ENCODE peak calls at places on chromosomes 12 and 14, in nine cellular contexts. P, N, D, C, K, Y, B, M and S are unnamed samples.

GRCh38 chr12:3557136-3557697 is 66.2 kb downstream of the PRMT8 start:
- DNase-seq in M (no peak), B (no peak), P (no peak), D (no peak), C (no peak), K (peak; percentile 9), N (no peak), Y (no peak), S (no peak)

GRCh38 chr14:74906923-74907620 is 16.0 kb downstream of the RPS6KL1 start:
- DNase-seq in N (no peak), Y (no peak), B (no peak), M (no peak), K (no peak), P (no peak), C (no peak), D (no peak), S (no peak)

GRCh38 chr12:113862570-113863454 is 103.3 kb downstream of the RBM19 start:
- DNase-seq in D (no peak), C (no peak), B (no peak), K (no peak), P (peak; percentile 93), Y (peak; percentile 52), M (peak; percentile 35), N (peak; percentile 94), S (peak; percentile 94)

GRCh38 chr12:63028951-63029350 is 94.0 kb upstream of the PPM1H start:
- DNase-seq in M (no peak), D (no peak), K (no peak), C (no peak), B (no peak), P (no peak), Y (no peak), N (no peak), S (no peak)

GRCh38 chr14:51006781-51007211 is 62.5 kb upstream of the PYGL start:
- DNase-seq in P (peak; percentile 88), B (no peak), M (no peak), D (no peak), K (no peak), C (no peak), N (peak; percentile 91), Y (no peak), S (peak; percentile 58)

GRCh38 chr14:36955967-36956366 is 216.4 kb downstream of the SLC25A21 start:
- DNase-seq in B (no peak), P (no peak), M (no peak), Y (no peak), N (no peak), K (no peak), C (no peak), D (no peak), S (no peak)

GRCh38 chr14:33765251-33765650 is 185.6 kb downstream of the EGLN3 start:
- DNase-seq in Y (peak; percentile 65), D (no peak), M (peak; percentile 20), N (peak; percentile 82), K (peak; percentile 91), B (no peak), C (no peak), P (peak; percentile 75), S (no peak)

GRCh38 chr14:59481407-59482119 is 2.6 kb downstream of the L3HYPDH start:
- DNase-seq in M (no peak), C (no peak), N (peak; percentile 71), D (no peak), P (peak; percentile 66), Y (no peak), B (no peak), K (no peak), S (peak; percentile 60)

GRCh38 chr12:103505371-103506236 is 9.8 kb upstream of the C12orf42 start:
- DNase-seq in Y (no peak), D (no peak), P (no peak), B (no peak), N (peak; percentile 3), C (no peak), M (no peak), K (no peak), S (no peak)

GRCh38 chr14:34522496-34522895 is 17.0 kb downstream of the EAPP start:
- DNase-seq in K (no peak), N (no peak), P (no peak), D (no peak), C (no peak), B (no peak), Y (no peak), M (no peak), S (no peak)

GRCh38 chr12:68589194-68589593 is 21.5 kb upstream of the RAP1B start:
- DNase-seq in P (no peak), B (no peak), N (no peak), D (no peak), C (peak; percentile 61), K (no peak), Y (no peak), M (no peak), S (no peak)

GRCh38 chr12:25469368-25469767 is 83.7 kb downstream of the LMNTD1 start:
- DNase-seq in B (no peak), Y (no peak), C (no peak), M (no peak), K (no peak), P (no peak), D (no peak), N (peak; percentile 20), S (peak; percentile 61)

GRCh38 chr12:129848921-129849320 is 54.9 kb downstream of the TMEM132D start:
- DNase-seq in M (no peak), P (peak; percentile 80), C (no peak), D (no peak), K (no peak), N (peak; percentile 85), B (no peak), Y (no peak), S (no peak)

GRCh38 chr14:54425068-54425467 is 16.1 kb downstream of the CNIH1 start:
- DNase-seq in N (no peak), K (no peak), Y (no peak), P (no peak), M (no peak), C (no peak), B (no peak), D (no peak), S (no peak)

GRCh38 chr12:38540156-38540555 is 223.6 kb downstream of the ALG10B start:
- DNase-seq in N (no peak), D (no peak), K (no peak), B (no peak), C (no peak), M (no peak), Y (no peak), P (no peak), S (no peak)

GRCh38 chr12:71662861-71663560 is 637 bp downstream of the ZFC3H1 start:
- DNase-seq in B (peak; percentile 38), K (peak; percentile 84), M (peak; percentile 79), C (peak; percentile 64), N (peak; percentile 71), D (no peak), P (peak; percentile 63), Y (peak; percentile 62), S (peak; percentile 69)

DNA sequence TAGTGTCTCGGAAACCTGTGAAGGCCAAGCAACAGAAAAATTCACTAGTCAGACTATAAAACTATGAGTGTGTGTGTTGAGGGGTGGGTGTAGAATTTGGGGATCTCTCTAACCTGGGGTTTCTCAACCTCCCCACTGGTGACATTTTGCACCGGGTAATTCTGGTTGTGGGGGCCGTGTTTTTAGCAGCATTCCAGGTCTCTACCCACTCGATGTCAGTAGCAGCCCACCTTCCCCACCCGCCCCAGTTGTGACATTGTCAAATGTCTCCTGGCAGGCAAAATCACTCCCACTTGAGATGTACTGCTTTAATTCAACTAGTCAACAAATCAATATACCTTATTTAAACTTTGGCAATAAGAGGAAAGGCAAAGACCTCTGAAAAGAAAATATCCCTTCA is 4.1 kb downstream of the GCN1 start:
- DNase-seq in M (no peak), P (no peak), B (no peak), C (no peak), N (no peak), K (no peak), Y (no peak), D (no peak), S (no peak)
- H4K20me1 ChIP-seq in M (peaks cover 16% of the 10 kb centered on the region), P (peaks cover 48% of the 10 kb centered on the region), B (peaks cover 14% of the 10 kb centered on the region), C (no peaks in the 10 kb centered on the region), N (no peaks in the 10 kb centered on the region), K (peaks cover 45% of the 10 kb centered on the region), Y (no peaks in the 10 kb centered on the region), D (peaks cover 10% of the 10 kb centered on the region), S (peaks cover 35% of the 10 kb centered on the region)

GRCh38 chr14:105487449-105487985 is 831 bp downstream of the CRIP1 start:
- DNase-seq in Y (no peak), M (no peak), C (no peak), N (no peak), D (no peak), B (no peak), K (peak; percentile 58), P (no peak), S (no peak)

GRCh38 chr14:105484997-105485393 is 1.7 kb upstream of the CRIP1 start:
- DNase-seq in Y (no peak), B (no peak), N (no peak), C (no peak), P (no peak), M (no peak), D (no peak), K (no peak), S (no peak)

GRCh38 chr14:105485720-105486332 is 860 bp upstream of the CRIP1 start:
- DNase-seq in N (no peak), C (no peak), K (peak; percentile 81), P (no peak), D (no peak), Y (peak; percentile 82), B (peak; percentile 72), M (peak; percentile 61), S (no peak)

GRCh38 chr14:105486974-105487448 is 325 bp downstream of the CRIP1 start:
- DNase-seq in Y (no peak), C (no peak), B (no peak), D (no peak), M (no peak), N (no peak), P (no peak), K (peak; percentile 45), S (no peak)

GRCh38 chr14:105486333-105486973 is at the start of gene CRIP1:
- DNase-seq in C (no peak), B (no peak), M (no peak), Y (no peak), P (no peak), N (no peak), D (no peak), K (no peak), S (no peak)
- H2AFZ ChIP-seq in C (no peak within 1 kb of the TSS), B (peak within 1 kb of the TSS; percentile 55), M (no peak within 1 kb of the TSS), Y (no peak within 1 kb of the TSS), P (no peak within 1 kb of the TSS), N (no peak within 1 kb of the TSS), D (no peak within 1 kb of the TSS), K (no peak within 1 kb of the TSS), S (peak within 1 kb of the TSS; percentile 58)

GRCh38 chr14:68939424-68939892 is 39.6 kb downstream of the ACTN1 start:
- DNase-seq in D (no peak), K (no peak), N (no peak), P (no peak), B (no peak), Y (no peak), C (no peak), M (no peak), S (no peak)
- H4K20me1 ChIP-seq in D (peaks cover 8% of the 10 kb centered on the region), K (peaks cover 84% of the 10 kb centered on the region), N (peaks cover 5% of the 10 kb centered on the region), P (peaks cover 92% of the 10 kb centered on the region), B (peaks cover 39% of the 10 kb centered on the region), Y (peaks cover 2% of the 10 kb centered on the region), C (no peaks in the 10 kb centered on the region), M (peaks cover 5% of the 10 kb centered on the region), S (peaks cover 100% of the 10 kb centered on the region)

GRCh38 chr12:13001725-13002040 is 1.6 kb upstream of the HEBP1 start:
- DNase-seq in P (no peak), Y (no peak), M (no peak), B (no peak), K (no peak), C (no peak), N (no peak), D (no peak), S (no peak)
- H2AFZ ChIP-seq in P (peak overlapping the region; percentile 76), Y (no peak overlapping the region), M (peak overlapping the region; percentile 98), B (no peak overlapping the region), K (peak overlapping the region; percentile 74), C (no peak overlapping the region), N (peak overlapping the region; percentile 65), D (no peak overlapping the region), S (peak overlapping the region; percentile 94)

GRCh38 chr14:102044566-102044965 is 42.3 kb downstream of the HSP90AA1 start:
- DNase-seq in Y (no peak), C (no peak), P (no peak), M (no peak), B (no peak), K (no peak), D (no peak), N (no peak), S (no peak)
- H4K20me1 ChIP-seq in Y (no peaks in the 10 kb centered on the region), C (no peaks in the 10 kb centered on the region), P (peaks cover 73% of the 10 kb centered on the region), M (no peaks in the 10 kb centered on the region), B (no peaks in the 10 kb centered on the region), K (peaks cover 20% of the 10 kb centered on the region), D (no peaks in the 10 kb centered on the region), N (no peaks in the 10 kb centered on the region), S (peaks cover 8% of the 10 kb centered on the region)